ENCODE peak calls at places on chromosomes 12 and 14, in nine cellular contexts. One of them, this sample, is unnamed.
A peak's percentile ranks its signal among the peaks of the same experiment; 100 is the strongest.

GRCh38 chr12:64824500-64825142 is at the start of gene TBC1D30:
- DNase-seq in neural crest cell: peak; percentile 22
- DNase-seq in G401: peak; percentile 85
- DNase-seq in posterior vena cava: no peak
- DNase-seq in choroid plexus epithelial cell: peak; percentile 22
- DNase-seq in effector memory CD8-positive, alpha-beta T cell: no peak
- DNase-seq in PC-9: no peak
- DNase-seq in nucleus accumbens: no peak
- DNase-seq in GM18507: peak; percentile 11
- DNase-seq in this sample: peak; percentile 12

GRCh38 chr14:96502621-96503251 is 554 bp downstream of the PAPOLA start:
- DNase-seq in choroid plexus epithelial cell: peak; percentile 44
- DNase-seq in PC-9: no peak
- DNase-seq in GM18507: no peak
- DNase-seq in effector memory CD8-positive, alpha-beta T cell: no peak
- DNase-seq in neural crest cell: peak; percentile 29
- DNase-seq in G401: peak; percentile 30
- DNase-seq in nucleus accumbens: peak; percentile 49
- DNase-seq in posterior vena cava: peak; percentile 91
- DNase-seq in this sample: peak; percentile 22

GRCh38 chr14:31945074-31945613 is 132.0 kb upstream of the ARHGAP5 start:
- DNase-seq in neural crest cell: no peak
- DNase-seq in PC-9: no peak
- DNase-seq in nucleus accumbens: no peak
- DNase-seq in posterior vena cava: no peak
- DNase-seq in choroid plexus epithelial cell: no peak
- DNase-seq in effector memory CD8-positive, alpha-beta T cell: no peak
- DNase-seq in G401: no peak
- DNase-seq in GM18507: no peak
- DNase-seq in this sample: no peak

GRCh38 chr14:39211109-39211741 is 22.5 kb upstream of the MIA2 start:
- DNase-seq in PC-9: no peak
- DNase-seq in G401: no peak
- DNase-seq in neural crest cell: no peak
- DNase-seq in choroid plexus epithelial cell: no peak
- DNase-seq in effector memory CD8-positive, alpha-beta T cell: no peak
- DNase-seq in posterior vena cava: no peak
- DNase-seq in GM18507: no peak
- DNase-seq in nucleus accumbens: no peak
- DNase-seq in this sample: no peak

GRCh38 chr14:72573725-72574426 is 320.0 kb downstream of the DPF3 start:
- DNase-seq in neural crest cell: no peak
- DNase-seq in GM18507: no peak
- DNase-seq in posterior vena cava: no peak
- DNase-seq in G401: peak; percentile 71
- DNase-seq in PC-9: no peak
- DNase-seq in effector memory CD8-positive, alpha-beta T cell: no peak
- DNase-seq in nucleus accumbens: no peak
- DNase-seq in choroid plexus epithelial cell: no peak
- DNase-seq in this sample: no peak

GRCh38 chr12:42017036-42017435 is 127.6 kb downstream of the GXYLT1 start:
- DNase-seq in PC-9: no peak
- DNase-seq in G401: no peak
- DNase-seq in GM18507: no peak
- DNase-seq in choroid plexus epithelial cell: no peak
- DNase-seq in effector memory CD8-positive, alpha-beta T cell: no peak
- DNase-seq in posterior vena cava: no peak
- DNase-seq in neural crest cell: no peak
- DNase-seq in nucleus accumbens: no peak
- DNase-seq in this sample: no peak

GRCh38 chr14:67698179-67698578 is 2.6 kb upstream of the RDH11 start:
- DNase-seq in G401: no peak
- DNase-seq in neural crest cell: no peak
- DNase-seq in PC-9: no peak
- DNase-seq in choroid plexus epithelial cell: no peak
- DNase-seq in nucleus accumbens: no peak
- DNase-seq in GM18507: no peak
- DNase-seq in effector memory CD8-positive, alpha-beta T cell: no peak
- DNase-seq in posterior vena cava: no peak
- DNase-seq in this sample: no peak

GRCh38 chr14:22819191-22819988 is 4.2 kb upstream of the SLC7A7 start:
- DNase-seq in G401: no peak
- DNase-seq in GM18507: no peak
- DNase-seq in PC-9: peak; percentile 60
- DNase-seq in choroid plexus epithelial cell: peak; percentile 94
- DNase-seq in posterior vena cava: no peak
- DNase-seq in effector memory CD8-positive, alpha-beta T cell: no peak
- DNase-seq in neural crest cell: no peak
- DNase-seq in nucleus accumbens: no peak
- DNase-seq in this sample: peak; percentile 80

GRCh38 chr12:116400671-116401357 is 123.3 kb upstream of the MED13L start:
- DNase-seq in effector memory CD8-positive, alpha-beta T cell: no peak
- DNase-seq in PC-9: no peak
- DNase-seq in GM18507: no peak
- DNase-seq in posterior vena cava: peak; percentile 64
- DNase-seq in neural crest cell: no peak
- DNase-seq in G401: no peak
- DNase-seq in choroid plexus epithelial cell: no peak
- DNase-seq in nucleus accumbens: no peak
- DNase-seq in this sample: no peak

GRCh38 chr14:23148596-23149249 is 29.7 kb upstream of the CEBPE start:
- DNase-seq in GM18507: no peak
- DNase-seq in nucleus accumbens: no peak
- DNase-seq in effector memory CD8-positive, alpha-beta T cell: no peak
- DNase-seq in choroid plexus epithelial cell: no peak
- DNase-seq in neural crest cell: no peak
- DNase-seq in posterior vena cava: no peak
- DNase-seq in PC-9: no peak
- DNase-seq in G401: no peak
- DNase-seq in this sample: no peak

GRCh38 chr14:95664546-95664945 is 21.7 kb upstream of the TCL1B start:
- DNase-seq in posterior vena cava: no peak
- DNase-seq in G401: no peak
- DNase-seq in neural crest cell: no peak
- DNase-seq in GM18507: no peak
- DNase-seq in nucleus accumbens: no peak
- DNase-seq in PC-9: no peak
- DNase-seq in effector memory CD8-positive, alpha-beta T cell: no peak
- DNase-seq in choroid plexus epithelial cell: no peak
- DNase-seq in this sample: no peak

GRCh38 chr12:51862947-51863346 is 14.4 kb upstream of the FIGNL2 start:
- DNase-seq in nucleus accumbens: no peak
- DNase-seq in neural crest cell: no peak
- DNase-seq in GM18507: no peak
- DNase-seq in posterior vena cava: peak; percentile 25
- DNase-seq in G401: no peak
- DNase-seq in PC-9: no peak
- DNase-seq in choroid plexus epithelial cell: no peak
- DNase-seq in effector memory CD8-positive, alpha-beta T cell: no peak
- DNase-seq in this sample: no peak

GRCh38 chr12:7161811-7162210 is 27.7 kb upstream of the PEX5 start:
- DNase-seq in nucleus accumbens: no peak
- DNase-seq in posterior vena cava: no peak
- DNase-seq in choroid plexus epithelial cell: no peak
- DNase-seq in neural crest cell: no peak
- DNase-seq in G401: peak; percentile 65
- DNase-seq in GM18507: no peak
- DNase-seq in PC-9: no peak
- DNase-seq in effector memory CD8-positive, alpha-beta T cell: no peak
- DNase-seq in this sample: no peak

GRCh38 chr14:64702493-64703392 is 1.5 kb upstream of the PLEKHG3 start:
- DNase-seq in nucleus accumbens: no peak
- DNase-seq in posterior vena cava: no peak
- DNase-seq in effector memory CD8-positive, alpha-beta T cell: no peak
- DNase-seq in PC-9: peak; percentile 83
- DNase-seq in neural crest cell: no peak
- DNase-seq in choroid plexus epithelial cell: no peak
- DNase-seq in GM18507: no peak
- DNase-seq in G401: no peak
- DNase-seq in this sample: no peak

GRCh38 chr12:71780207-71780822 is 25.7 kb downstream of the RAB21 start:
- DNase-seq in posterior vena cava: no peak
- DNase-seq in choroid plexus epithelial cell: peak; percentile 75
- DNase-seq in effector memory CD8-positive, alpha-beta T cell: peak; percentile 22
- DNase-seq in nucleus accumbens: no peak
- DNase-seq in GM18507: no peak
- DNase-seq in G401: peak; percentile 74
- DNase-seq in PC-9: no peak
- DNase-seq in neural crest cell: no peak
- DNase-seq in this sample: peak; percentile 46

GRCh38 chr14:99850705-99851104 is 57.5 kb downstream of the EML1 start:
- DNase-seq in G401: no peak
- DNase-seq in neural crest cell: no peak
- DNase-seq in effector memory CD8-positive, alpha-beta T cell: no peak
- DNase-seq in nucleus accumbens: no peak
- DNase-seq in GM18507: no peak
- DNase-seq in posterior vena cava: no peak
- DNase-seq in PC-9: no peak
- DNase-seq in choroid plexus epithelial cell: no peak
- DNase-seq in this sample: no peak

GRCh38 chr14:76644875-76645518 is 116.3 kb upstream of the VASH1 start:
- DNase-seq in neural crest cell: peak; percentile 63
- DNase-seq in effector memory CD8-positive, alpha-beta T cell: no peak
- DNase-seq in GM18507: peak; percentile 8
- DNase-seq in G401: peak; percentile 12
- DNase-seq in posterior vena cava: no peak
- DNase-seq in choroid plexus epithelial cell: peak; percentile 65
- DNase-seq in PC-9: no peak
- DNase-seq in nucleus accumbens: no peak
- DNase-seq in this sample: peak; percentile 5

GRCh38 chr12:26668847-26669246 is 164.1 kb downstream of the ITPR2 start:
- DNase-seq in neural crest cell: no peak
- DNase-seq in PC-9: no peak
- DNase-seq in nucleus accumbens: no peak
- DNase-seq in GM18507: no peak
- DNase-seq in effector memory CD8-positive, alpha-beta T cell: no peak
- DNase-seq in G401: no peak
- DNase-seq in posterior vena cava: no peak
- DNase-seq in choroid plexus epithelial cell: peak; percentile 75
- DNase-seq in this sample: no peak